ENCODE peak calls at places on chromosomes 16 and 17, in six cellular contexts. H, D, U, M, C and V are unnamed samples.

GRCh38 chr17:36474571-36474970 is 11.9 kb upstream of the ZNHIT3 start:
- DNase-seq in H (no peak), D (no peak), U (no peak), M (no peak), C (no peak), V (no peak)

GRCh38 chr16:30767767-30768465 is 5.8 kb downstream of the RNF40 start:
- DNase-seq in H (no peak), D (no peak), U (no peak), M (no peak), C (no peak), V (peak; percentile 37)

GRCh38 chr17:64783556-64784352 is 121.6 kb upstream of the SMURF2 start:
- DNase-seq in H (no peak), D (no peak), U (no peak), M (no peak), C (no peak), V (peak; percentile 76)

GRCh38 chr16:78244131-78244899 is 144.9 kb downstream of the WWOX start:
- DNase-seq in H (no peak), D (no peak), U (no peak), M (no peak), C (no peak), V (no peak)

GRCh38 chr16:21565816-21566669 is 33.3 kb upstream of the METTL9 start:
- DNase-seq in H (no peak), D (no peak), U (no peak), M (no peak), C (no peak), V (peak; percentile 30)

GRCh38 chr16:82653550-82654511 is 27.1 kb downstream of the CDH13 start:
- DNase-seq in H (peak; percentile 37), D (no peak), U (peak; percentile 81), M (peak; percentile 95), C (peak; percentile 97), V (peak; percentile 58)

GRCh38 chr17:35460354-35460851 is 11.8 kb upstream of the SLFN13 start:
- DNase-seq in H (peak; percentile 15), D (peak; percentile 50), U (peak; percentile 76), M (no peak), C (no peak), V (no peak)

GRCh38 chr16:88508868-88509748 is 56.0 kb downstream of the ZFPM1 start:
- DNase-seq in H (no peak), D (no peak), U (no peak), M (no peak), C (no peak), V (no peak)

GRCh38 chr16:87487361-87487924 is 5.4 kb downstream of the ZCCHC14 start:
- DNase-seq in H (peak; percentile 69), D (peak; percentile 26), U (no peak), M (no peak), C (no peak), V (no peak)

GRCh38 chr17:16975266-16975651 is 3.3 kb upstream of the TNFRSF13B start:
- DNase-seq in H (no peak), D (no peak), U (no peak), M (no peak), C (no peak), V (no peak)

GRCh38 chr16:19094542-19095365 is 19.0 kb upstream of the ITPRIPL2 start:
- DNase-seq in H (peak; percentile 56), D (no peak), U (peak; percentile 66), M (no peak), C (no peak), V (peak; percentile 34)

GRCh38 chr17:13721705-13722104 is 120.0 kb upstream of the HS3ST3A1 start:
- DNase-seq in H (no peak), D (no peak), U (no peak), M (no peak), C (no peak), V (no peak)

GRCh38 chr17:67800495-67800928 is 24.8 kb upstream of the BPTF start:
- DNase-seq in H (peak; percentile 83), D (peak; percentile 50), U (peak; percentile 91), M (peak; percentile 75), C (peak; percentile 79), V (peak; percentile 93)

GRCh38 chr17:10754861-10755591 is 25.2 kb upstream of the TMEM220 start:
- DNase-seq in H (no peak), D (no peak), U (no peak), M (no peak), C (no peak), V (no peak)

GRCh38 chr16:29645699-29646187 is 17.3 kb upstream of the SPN start:
- DNase-seq in H (peak; percentile 49), D (no peak), U (no peak), M (no peak), C (no peak), V (peak; percentile 32)

GRCh38 chr17:82465023-82465603 is 6.6 kb downstream of the NARF start:
- DNase-seq in H (no peak), D (no peak), U (no peak), M (no peak), C (no peak), V (no peak)

GRCh38 chr17:2776589-2777241 is 19.5 kb upstream of the RAP1GAP2 start:
- DNase-seq in H (no peak), D (peak; percentile 65), U (no peak), M (no peak), C (no peak), V (peak; percentile 85)

GRCh38 chr17:66542967-66543525 is 240.6 kb downstream of the PRKCA start:
- DNase-seq in H (no peak), D (no peak), U (peak; percentile 85), M (peak; percentile 92), C (peak; percentile 72), V (peak; percentile 56)

GRCh38 chr17:41212524-41213169 is 13.8 kb upstream of the KRTAP9-2 start:
- DNase-seq in H (no peak), D (no peak), U (peak; percentile 2), M (no peak), C (no peak), V (no peak)

GRCh38 chr16:70473446-70474319 is 19.3 kb downstream of the FCSK start:
- DNase-seq in H (no peak), D (no peak), U (no peak), M (no peak), C (no peak), V (peak; percentile 76)

GRCh38 chr17:37447641-37448040 is 41.0 kb downstream of the TADA2A start:
- DNase-seq in H (peak; percentile 50), D (no peak), U (peak; percentile 55), M (peak; percentile 51), C (peak; percentile 62), V (peak; percentile 44)

GRCh38 chr16:4052801-4053662 is 63.2 kb downstream of the ADCY9 start:
- DNase-seq in H (peak; percentile 15), D (no peak), U (peak; percentile 56), M (peak; percentile 81), C (peak; percentile 73), V (peak; percentile 76)

GRCh38 chr16:84229421-84229820 is 10.4 kb downstream of the KCNG4 start:
- DNase-seq in H (no peak), D (no peak), U (no peak), M (no peak), C (no peak), V (peak; percentile 76)

GRCh38 chr16:85052536-85052935 is 24.9 kb downstream of the KIAA0513 start:
- DNase-seq in H (no peak), D (no peak), U (no peak), M (no peak), C (no peak), V (no peak)

GRCh38 chr16:71526111-71526998 is at the start of gene CHST4:
- DNase-seq in H (no peak), D (peak; percentile 20), U (no peak), M (peak; percentile 57), C (peak; percentile 24), V (peak; percentile 93)

GRCh38 chr16:1768767-1769401 is 2.5 kb downstream of the NME3 start:
- DNase-seq in H (no peak), D (no peak), U (no peak), M (no peak), C (no peak), V (no peak)

GRCh38 chr17:13385481-13385907 is 216.2 kb downstream of the HS3ST3A1 start:
- DNase-seq in H (no peak), D (no peak), U (peak; percentile 22), M (peak; percentile 22), C (no peak), V (no peak)

GRCh38 chr16:14304891-14305459 is 233.9 kb downstream of the MRTFB start:
- DNase-seq in H (no peak), D (no peak), U (no peak), M (no peak), C (no peak), V (peak; percentile 55)
- H3K27ac ChIP-seq in H (no peak overlapping the region), D (peak overlapping the region; percentile 23), U (no peak overlapping the region), M (no peak overlapping the region), C (no peak overlapping the region), V (no peak overlapping the region)

GRCh38 chr17:4858068-4858879 is 25.1 kb downstream of the MINK1 start:
- DNase-seq in H (no peak), D (peak; percentile 48), U (peak; percentile 21), M (no peak), C (no peak), V (peak; percentile 55)

GRCh38 chr17:4856937-4857314 is 23.8 kb downstream of the MINK1 start:
- DNase-seq in H (no peak), D (no peak), U (no peak), M (no peak), C (no peak), V (no peak)

GRCh38 chr17:4858880-4859260 is 25.7 kb downstream of the MINK1 start:
- DNase-seq in H (no peak), D (no peak), U (peak; percentile 63), M (peak; percentile 27), C (no peak), V (peak; percentile 72)

GRCh38 chr17:4854181-4854681 is 21.1 kb downstream of the MINK1 start:
- DNase-seq in H (no peak), D (no peak), U (peak; percentile 5), M (peak; percentile 66), C (no peak), V (peak; percentile 62)

GRCh38 chr17:4856271-4856936 is 23.3 kb downstream of the MINK1 start:
- DNase-seq in H (no peak), D (no peak), U (no peak), M (no peak), C (no peak), V (peak; percentile 57)
- H2AFZ ChIP-seq in H (no peak overlapping the region), D (no peak overlapping the region), U (no peak overlapping the region), M (no peak overlapping the region), C (no peak overlapping the region), V (no peak overlapping the region)

GRCh38 chr17:57954421-57955182 is 610 bp downstream of the CUEDC1 start:
- DNase-seq in H (no peak), D (peak; percentile 62), U (peak; percentile 76), M (peak; percentile 46), C (peak; percentile 74), V (peak; percentile 91)
- H3K27me3 ChIP-seq in H (no peaks in the 10 kb centered on the region), D (no peaks in the 10 kb centered on the region), U (no peaks in the 10 kb centered on the region), M (no peaks in the 10 kb centered on the region), C (no peaks in the 10 kb centered on the region), V (no peaks in the 10 kb centered on the region)

DNA sequence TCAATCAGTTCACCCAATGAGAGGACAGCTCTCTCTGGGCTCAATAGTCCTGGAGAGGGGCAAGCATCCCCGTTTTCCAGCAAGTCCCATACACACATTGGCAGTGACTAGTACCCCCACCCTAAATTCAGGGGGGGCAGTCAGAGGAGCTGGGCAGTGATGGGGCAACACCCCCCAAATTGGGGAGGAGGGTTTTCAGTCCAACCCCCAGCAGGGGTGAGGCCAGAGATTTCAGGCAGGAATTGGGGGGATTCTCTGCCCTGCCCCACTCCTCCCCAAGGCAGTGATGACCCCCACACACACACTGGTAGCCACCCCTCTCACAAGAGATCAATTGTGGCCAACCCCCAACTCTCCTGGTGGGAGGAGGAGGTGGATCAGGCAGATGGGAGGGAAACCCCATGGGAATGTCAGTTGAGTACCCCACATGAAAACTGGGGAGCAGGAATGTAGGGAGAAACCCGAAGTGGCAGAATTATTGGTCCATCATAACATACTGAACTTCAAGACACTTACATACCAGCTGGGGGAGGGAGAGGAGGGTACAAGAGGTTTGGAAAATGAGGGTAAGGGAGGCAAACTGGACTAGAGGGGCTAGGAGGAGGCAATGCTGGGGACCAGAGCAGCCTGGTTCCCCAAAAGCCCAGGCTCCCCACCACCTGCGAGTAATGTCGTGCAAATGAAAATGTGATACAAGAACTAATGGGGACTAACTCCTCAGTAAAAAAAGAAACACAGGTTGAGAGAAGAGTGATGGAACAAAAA is 3.1 kb downstream of the VAMP2 start:
- DNase-seq in H (no peak), D (no peak), U (no peak), M (no peak), C (no peak), V (peak; percentile 63)
- H3K27ac ChIP-seq in H (peak overlapping the region; percentile 12), D (no peak overlapping the region), U (no peak overlapping the region), M (no peak overlapping the region), C (no peak overlapping the region), V (peak overlapping the region; percentile 36)